ENCODE peak calls at places on chromosomes 1 and 21, in five cellular contexts. D, A, O, H and G are unnamed samples.

GRCh38 chr21:37530901-37531351 is 164.4 kb downstream of the DYRK1A start:
- DNase-seq in O (no peak), A (no peak), H (no peak), D (no peak), G (no peak)

GRCh38 chr1:17765444-17766411 is 10.6 kb downstream of the ACTL8 start:
- DNase-seq in O (no peak), H (peak), D (no peak), A (no peak), G (peak)

GRCh38 chr1:63817152-63817667 is 43.4 kb downstream of the ROR1 start:
- DNase-seq in O (no peak), H (no peak), D (no peak), A (no peak), G (peak)

GRCh38 chr1:230643887-230644286 is 1.6 kb downstream of the COG2 start:
- DNase-seq in H (no peak), A (no peak), D (no peak), O (no peak), G (no peak)

GRCh38 chr1:206923009-206923960 is 1.5 kb upstream of the FCMR start:
- DNase-seq in O (peak), H (no peak), A (no peak), D (no peak), G (no peak)

GRCh38 chr1:100959502-100960060 is 63.7 kb downstream of the SLC30A7 start:
- DNase-seq in H (no peak), O (no peak), A (no peak), D (no peak), G (no peak)

GRCh38 chr1:167486090-167486824 is 32.1 kb downstream of the CD247 start:
- DNase-seq in O (no peak), H (no peak), D (no peak), A (no peak), G (no peak)

GRCh38 chr1:99662581-99663208 is 16.8 kb downstream of the PALMD start:
- DNase-seq in O (no peak), H (peak), A (no peak), D (no peak), G (no peak)

GRCh38 chr21:32807717-32808380 is 36.3 kb upstream of the PAXBP1 start:
- DNase-seq in D (no peak), A (no peak), O (no peak), H (no peak), G (peak)

GRCh38 chr1:111887875-111888274 is 101.6 kb downstream of the KCND3 start:
- DNase-seq in A (no peak), H (no peak), O (no peak), D (no peak), G (no peak)

GRCh38 chr1:234582626-234583354 is 27.2 kb downstream of the IRF2BP2 start:
- DNase-seq in D (no peak), H (no peak), O (no peak), A (no peak), G (no peak)

GRCh38 chr1:61951731-61952585 is 209.7 kb downstream of the PATJ start:
- DNase-seq in A (peak), H (no peak), D (peak), O (no peak), G (no peak)

GRCh38 chr1:195082183-195082582 is 1526.1 kb downstream of the KCNT2 start:
- DNase-seq in H (peak), O (no peak), A (no peak), D (no peak), G (peak)

GRCh38 chr1:190022709-190023108 is 455.0 kb downstream of the BRINP3 start:
- DNase-seq in O (no peak), D (no peak), A (no peak), H (no peak), G (peak)

GRCh38 chr1:89993541-89993940 is 1.4 kb upstream of the ZNF326 start:
- DNase-seq in D (no peak), H (no peak), A (no peak), O (no peak), G (no peak)

GRCh38 chr1:204545202-204545601 is 29.0 kb downstream of the MDM4 start:
- DNase-seq in O (no peak), D (peak), H (no peak), A (no peak), G (no peak)

GRCh38 chr1:23936481-23937176 is 23.0 kb upstream of the PNRC2 start:
- DNase-seq in H (no peak), O (no peak), A (peak), D (no peak), G (no peak)

GRCh38 chr1:60055336-60055735 is 18.2 kb downstream of the C1orf87 start:
- DNase-seq in H (no peak), A (no peak), D (no peak), O (no peak), G (no peak)

GRCh38 chr1:225822655-225823403 is 12.9 kb downstream of the EPHX1 start:
- DNase-seq in D (no peak), A (no peak), H (no peak), O (no peak), G (no peak)

GRCh38 chr1:204475651-204476432 is 18.8 kb downstream of the PIK3C2B start:
- DNase-seq in H (no peak), A (no peak), O (no peak), D (no peak), G (no peak)

GRCh38 chr1:80825067-80825466 is 975.7 kb upstream of the ADGRL2 start:
- DNase-seq in O (no peak), H (no peak), D (no peak), A (no peak), G (no peak)
- TF ChIP-seq CTCF in O (no peak), H (no peak), D (no peak), A (no peak), G (no peak)

GRCh38 chr1:224432141-224432540 is 2.5 kb downstream of the WDR26 start:
- DNase-seq in D (no peak), H (no peak), O (no peak), A (no peak), G (no peak)
- H3K4me3 ChIP-seq in D (peak), H (peak), O (peak), A (peak), G (peak)

GRCh38 chr1:108072294-108072693 is 107.3 kb upstream of the VAV3 start:
- DNase-seq in H (no peak), O (no peak), A (no peak), D (peak), G (no peak)
- TF ChIP-seq CTCF in H (no peak), O (no peak), A (no peak), D (no peak), G (no peak)

DNA sequence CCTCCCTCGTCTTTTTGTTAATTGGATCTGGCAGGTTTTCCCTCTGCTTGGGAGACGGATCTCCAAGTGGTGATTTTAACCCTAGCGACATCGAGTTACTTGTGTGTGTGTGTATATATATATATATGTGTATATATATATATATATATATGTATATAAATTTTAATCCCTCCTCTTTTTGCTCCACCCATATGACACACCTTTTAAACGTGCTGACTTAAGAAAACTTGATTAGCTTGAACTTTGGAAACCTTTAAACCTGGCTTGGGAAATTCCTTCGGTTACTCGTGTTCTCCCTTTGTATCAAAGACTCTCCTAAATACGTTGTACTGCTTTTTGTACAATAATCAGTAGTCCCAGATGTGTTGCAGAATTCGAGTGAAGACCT is 1.2 kb downstream of the RNF11 start:
- DNase-seq in H (no peak), A (no peak), D (no peak), O (no peak), G (no peak)
- H3K4me3 ChIP-seq in H (peak), A (peak), D (peak), O (peak), G (peak)

DNA sequence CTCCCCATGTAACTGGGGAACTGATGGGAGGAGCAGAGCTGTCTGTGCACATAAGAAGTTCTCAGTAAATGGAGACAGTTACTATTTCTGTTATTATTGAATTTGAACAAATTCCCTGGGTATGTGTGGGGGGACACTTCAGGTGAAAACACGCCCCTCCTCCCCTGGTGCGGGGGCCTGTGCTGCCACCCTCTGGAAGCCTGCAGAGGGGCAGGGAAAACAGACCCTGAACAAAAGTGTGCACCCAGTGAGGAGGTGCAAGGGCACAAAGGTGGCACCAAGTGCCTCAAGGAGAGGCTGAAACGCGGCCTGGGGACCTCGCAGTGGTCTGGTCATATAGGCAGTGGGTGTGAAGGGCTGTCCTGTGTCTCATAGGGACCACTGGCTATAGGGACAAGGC is 18.2 kb upstream of the NADK start:
- DNase-seq in A (peak), O (no peak), H (no peak), D (no peak), G (no peak)
- TF ChIP-seq CTCF in A (peak), O (no peak), H (peak), D (no peak), G (peak)

GRCh38 chr21:19523731-19524130 is 1120.1 kb upstream of the TMPRSS15 start:
- DNase-seq in H (no peak), D (no peak), A (no peak), O (no peak), G (peak)

GRCh38 chr21:19522384-19522783 is 1118.8 kb upstream of the TMPRSS15 start:
- DNase-seq in O (no peak), A (no peak), H (no peak), D (no peak), G (no peak)

GRCh38 chr21:19529031-19529430 is 1125.4 kb upstream of the TMPRSS15 start:
- DNase-seq in O (no peak), A (no peak), H (no peak), D (no peak), G (no peak)

DNA sequence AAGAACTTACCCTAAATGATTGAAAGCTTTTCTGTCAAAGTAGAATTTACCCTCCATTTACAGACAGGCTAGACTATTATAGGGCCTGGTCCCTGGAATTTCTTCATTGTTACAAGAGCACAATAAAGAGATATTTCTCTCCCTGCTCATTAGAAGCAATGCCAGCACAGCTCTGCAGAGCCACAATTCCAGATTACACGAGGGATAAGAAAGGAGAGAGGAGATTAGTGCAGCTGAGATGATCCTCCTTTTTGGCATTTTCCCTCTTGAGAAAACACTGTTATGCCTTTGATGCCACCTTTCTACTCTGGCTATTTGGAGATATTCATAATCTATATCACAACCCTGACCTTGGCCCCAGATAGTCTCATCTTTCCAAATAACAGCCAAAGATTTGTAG is 1119.5 kb upstream of the TMPRSS15 start:
- DNase-seq in O (no peak), A (no peak), H (no peak), D (no peak), G (no peak)
- H3K4me3 ChIP-seq in O (no peak), A (no peak), H (no peak), D (no peak), G (no peak)